ENCODE peak calls at places on chromosomes 3 and 15, in seven cellular contexts. C is HEK293T, I is mesothelial cell of epicardium, J is GM10248, F is NCI-H1436, Z is NCI-H446, S is AG09319. O is an unnamed sample.

GRCh38 chr15:101168463-101168824 is 83.4 kb downstream of the CHSY1 start:
- DNase-seq in Z (no peak), S (no peak), I (no peak), C (no peak), J (no peak), F (no peak), O (no peak)

GRCh38 chr15:73991260-73991659 is 835 bp downstream of the STOML1 start:
- DNase-seq in F (no peak), Z (no peak), S (no peak), J (no peak), C (no peak), I (no peak), O (no peak)

GRCh38 chr3:10933958-10934481 is 58.5 kb upstream of the SLC6A1 start:
- DNase-seq in C (no peak), I (no peak), S (no peak), J (no peak), Z (no peak), F (no peak), O (peak; percentile 2)

GRCh38 chr3:97817965-97818364 is 3.8 kb upstream of the CRYBG3 start:
- DNase-seq in F (peak; percentile 95), Z (peak; percentile 81), C (peak; percentile 29), S (no peak), J (no peak), I (no peak), O (no peak)

GRCh38 chr3:123610331-123610730 is 25.5 kb upstream of the HACD2 start:
- DNase-seq in J (no peak), C (no peak), I (no peak), S (no peak), F (peak; percentile 96), Z (no peak), O (no peak)

GRCh38 chr15:68594533-68595259 is 15.9 kb downstream of the CORO2B start:
- DNase-seq in S (no peak), J (no peak), F (no peak), I (no peak), C (no peak), Z (no peak), O (no peak)

GRCh38 chr15:78930577-78931388 is 14.1 kb downstream of the CTSH start:
- DNase-seq in C (no peak), F (no peak), Z (no peak), I (no peak), S (peak; percentile 59), J (no peak), O (peak; percentile 67)

GRCh38 chr3:151169262-151169661 is 33.8 kb downstream of the GPR171 start:
- DNase-seq in Z (no peak), F (no peak), S (no peak), C (no peak), I (no peak), J (no peak), O (no peak)

GRCh38 chr3:140953028-140953960 is 11.7 kb downstream of the SLC25A36 start:
- DNase-seq in J (no peak), C (peak; percentile 38), Z (no peak), S (no peak), I (no peak), F (no peak), O (peak; percentile 38)

GRCh38 chr15:68347392-68347791 is 69.8 kb downstream of the FEM1B start:
- DNase-seq in J (no peak), Z (no peak), S (no peak), F (no peak), C (no peak), I (no peak), O (no peak)

GRCh38 chr3:52058111-52058510 is 1.7 kb upstream of the DUSP7 start:
- DNase-seq in J (no peak), S (no peak), C (no peak), I (no peak), F (peak; percentile 37), Z (no peak), O (no peak)

GRCh38 chr3:22506871-22507270 is 696.3 kb upstream of the UBE2E2 start:
- DNase-seq in C (no peak), Z (no peak), F (no peak), I (no peak), J (no peak), S (no peak), O (no peak)

GRCh38 chr3:135078283-135078682 is 283.2 kb downstream of the EPHB1 start:
- DNase-seq in I (no peak), Z (no peak), C (no peak), F (no peak), S (no peak), J (no peak), O (no peak)

GRCh38 chr15:71874245-71874644 is 63.9 kb downstream of the NR2E3 start:
- DNase-seq in C (no peak), Z (no peak), S (no peak), J (peak; percentile 39), F (no peak), I (no peak), O (no peak)

GRCh38 chr3:46881819-46882376 is 4.4 kb downstream of the PTH1R start:
- DNase-seq in C (peak; percentile 43), F (no peak), J (no peak), Z (no peak), I (peak; percentile 36), S (no peak), O (no peak)

GRCh38 chr3:129656659-129657247 is 50.3 kb upstream of the PLXND1 start:
- DNase-seq in I (no peak), S (no peak), J (no peak), Z (no peak), F (no peak), C (no peak), O (peak; percentile 35)

GRCh38 chr3:155070932-155071387 is 9.2 kb upstream of the MME start:
- DNase-seq in Z (no peak), C (no peak), F (no peak), J (no peak), I (no peak), S (peak; percentile 91), O (no peak)

GRCh38 chr15:42553549-42553948 is 4.9 kb downstream of the HAUS2 start:
- DNase-seq in C (no peak), Z (no peak), F (no peak), I (no peak), J (no peak), S (no peak), O (no peak)

GRCh38 chr15:77482570-77482969 is 61.9 kb downstream of the HMG20A start:
- DNase-seq in Z (no peak), J (no peak), I (no peak), C (no peak), F (no peak), S (peak; percentile 27), O (no peak)

GRCh38 chr3:120928991-120929390 is 21.0 kb downstream of the STXBP5L start:
- DNase-seq in C (no peak), F (no peak), I (no peak), J (no peak), S (no peak), Z (no peak), O (peak; percentile 14)

GRCh38 chr15:91953432-91953831 is 99.9 kb downstream of the SLCO3A1 start:
- DNase-seq in S (no peak), J (no peak), F (no peak), C (no peak), Z (no peak), I (no peak), O (no peak)

GRCh38 chr3:140470962-140471361 is 206.9 kb upstream of the TRIM42 start:
- DNase-seq in C (no peak), Z (no peak), S (no peak), I (no peak), F (no peak), J (no peak), O (no peak)

GRCh38 chr3:157393076-157393475 is 43.6 kb upstream of the PTX3 start:
- DNase-seq in I (no peak), F (no peak), C (no peak), J (no peak), S (no peak), Z (no peak), O (no peak)

GRCh38 chr15:63135281-63135680 is 13.6 kb downstream of the LACTB start:
- DNase-seq in Z (no peak), I (no peak), J (no peak), S (no peak), F (no peak), C (no peak), O (no peak)

GRCh38 chr3:42349765-42350594 is 60.4 kb downstream of the LYZL4 start:
- DNase-seq in Z (no peak), J (no peak), I (no peak), F (no peak), S (no peak), C (no peak), O (no peak)

GRCh38 chr3:128346562-128346961 is 120.1 kb downstream of the DNAJB8 start:
- DNase-seq in F (no peak), J (no peak), I (no peak), S (no peak), Z (no peak), C (no peak), O (no peak)

GRCh38 chr15:44084728-44085127 is 110.3 kb downstream of the FRMD5 start:
- DNase-seq in S (no peak), I (no peak), J (no peak), Z (no peak), F (no peak), C (no peak), O (peak; percentile 11)

GRCh38 chr3:125191256-125191655 is 21.3 kb downstream of the SLC12A8 start:
- DNase-seq in F (no peak), I (no peak), S (no peak), C (no peak), J (no peak), Z (no peak), O (no peak)

GRCh38 chr15:68053701-68053996 is 466 bp upstream of the PIAS1 start:
- DNase-seq in I (no peak), Z (no peak), C (no peak), S (no peak), F (no peak), J (no peak), O (no peak)

GRCh38 chr3:160180581-160181216 is 44.5 kb upstream of the C3orf80 start:
- DNase-seq in F (no peak), Z (no peak), C (peak; percentile 36), I (no peak), S (peak; percentile 3), J (no peak), O (no peak)

GRCh38 chr15:94924971-94925593 is 693.7 kb downstream of the MCTP2 start:
- DNase-seq in F (no peak), Z (no peak), S (no peak), C (no peak), J (no peak), I (no peak), O (no peak)

GRCh38 chr15:48667701-48668100 is 22.2 kb upstream of the FBN1 start:
- DNase-seq in J (no peak), Z (no peak), F (no peak), S (no peak), I (no peak), C (no peak), O (no peak)

GRCh38 chr15:82530606-82531379 is 9.5 kb downstream of the RPS17 start:
- DNase-seq in I (no peak), J (peak; percentile 71), F (no peak), Z (no peak), C (peak; percentile 73), S (no peak), O (peak; percentile 78)

GRCh38 chr15:87498545-87498944 is 758.0 kb downstream of the NTRK3 start:
- DNase-seq in J (no peak), S (no peak), C (no peak), I (no peak), Z (no peak), F (no peak), O (no peak)

GRCh38 chr15:85706779-85707518 is 87.8 kb downstream of the KLHL25 start:
- DNase-seq in Z (no peak), J (no peak), S (no peak), F (no peak), I (no peak), C (no peak), O (no peak)

GRCh38 chr3:58488962-58489361 is 2.9 kb upstream of the KCTD6 start:
- DNase-seq in F (no peak), C (no peak), J (no peak), S (no peak), Z (no peak), I (no peak), O (no peak)

GRCh38 chr15:82081904-82082810 is 36.3 kb upstream of the MEX3B start:
- DNase-seq in S (peak; percentile 51), J (no peak), F (no peak), C (peak; percentile 44), I (no peak), Z (no peak), O (peak; percentile 52)

GRCh38 chr15:50816191-50816590 is 50.7 kb upstream of the SPPL2A start:
- DNase-seq in C (peak; percentile 37), S (no peak), F (no peak), Z (no peak), I (no peak), J (no peak), O (no peak)

O was measured in SW480.